ENCODE peak calls at places on chromosomes 5 and 9, in five cellular contexts. K, O, E, D and N are unnamed samples.

GRCh38 chr9:36625006-36625600 is 52.4 kb downstream of the MELK start:
- DNase-seq in O (no peak), K (no peak), D (no peak), E (no peak), N (peak; percentile 23)

GRCh38 chr5:105943119-105943518 is 1727.6 kb downstream of the EFNA5 start:
- DNase-seq in K (no peak), D (no peak), E (no peak), O (no peak), N (no peak)

GRCh38 chr5:31335456-31335855 is 142.0 kb downstream of the CDH6 start:
- DNase-seq in E (no peak), D (no peak), O (no peak), K (no peak), N (no peak)

GRCh38 chr5:177402271-177403043 is 2.0 kb upstream of the PFN3 start:
- DNase-seq in O (peak; percentile 48), D (no peak), K (peak; percentile 92), E (peak; percentile 76), N (no peak)

GRCh38 chr5:72246954-72247442 is 73.0 kb downstream of the MRPS27 start:
- DNase-seq in E (no peak), K (no peak), D (no peak), O (no peak), N (no peak)

GRCh38 chr5:80136751-80137272 is 101.7 kb downstream of the THBS4 start:
- DNase-seq in E (no peak), D (no peak), O (no peak), K (peak; percentile 28), N (no peak)

GRCh38 chr5:80369521-80369920 is 38.3 kb upstream of the ZFYVE16 start:
- DNase-seq in O (no peak), K (no peak), E (no peak), D (no peak), N (no peak)

GRCh38 chr9:114775121-114775520 is 30.7 kb downstream of the TNFSF15 start:
- DNase-seq in K (no peak), E (no peak), O (no peak), D (no peak), N (no peak)

GRCh38 chr5:138648841-138649240 is 73.6 kb upstream of the HSPA9 start:
- DNase-seq in O (no peak), K (no peak), E (no peak), D (no peak), N (no peak)

GRCh38 chr5:157516626-157517325 is 56.8 kb downstream of the NIPAL4 start:
- DNase-seq in O (no peak), D (no peak), K (no peak), E (peak; percentile 66), N (no peak)